ENCODE peak calls at places on chromosomes 5 and 9, in ten cellular contexts. T is cardiac fibroblast; Q is GM23338; P is CD8-positive, alpha-beta T cell; X is mucosa of gallbladder; M is substantia nigra; A is GM04504; H is iris pigment epithelial cell; S is H9; V is retina. W is an unnamed sample.
A peak's percentile ranks its signal among the peaks of the same experiment; 100 is the strongest.

GRCh38 chr9:69134412-69134811 is 39.7 kb upstream of the TJP2 start:
- DNase-seq in T (no peak), Q (no peak), P (no peak), X (no peak), M (no peak), A (no peak), H (no peak), S (peak; percentile 22), V (no peak), W (no peak)

GRCh38 chr9:131203438-131204219 is 72.7 kb downstream of the FAM78A start:
- DNase-seq in T (no peak), Q (peak; percentile 72), P (no peak), X (no peak), M (no peak), A (no peak), H (no peak), S (peak; percentile 47), V (no peak), W (no peak)

GRCh38 chr9:84212224-84212623 is 128.3 kb downstream of the SLC28A3 start:
- DNase-seq in T (no peak), Q (no peak), P (no peak), X (no peak), M (no peak), A (no peak), H (no peak), S (no peak), V (no peak), W (no peak)

GRCh38 chr5:32471784-32472183 is 27.2 kb upstream of the ZFR start:
- DNase-seq in T (no peak), Q (peak; percentile 16), P (no peak), X (no peak), M (no peak), A (no peak), H (no peak), S (no peak), V (no peak), W (peak; percentile 45)

GRCh38 chr5:61100425-61100824 is 61.8 kb downstream of the SMIM15 start:
- DNase-seq in T (no peak), Q (no peak), P (no peak), X (no peak), M (no peak), A (no peak), H (no peak), S (no peak), V (no peak), W (no peak)

GRCh38 chr5:146233441-146233840 is 30.0 kb downstream of the RBM27 start:
- DNase-seq in T (no peak), Q (no peak), P (no peak), X (no peak), M (no peak), A (no peak), H (no peak), S (no peak), V (no peak), W (no peak)

GRCh38 chr5:136374003-136374402 is 8.7 kb upstream of the TRPC7 start:
- DNase-seq in T (peak; percentile 28), Q (peak; percentile 53), P (no peak), X (no peak), M (no peak), A (peak; percentile 1), H (peak; percentile 22), S (no peak), V (no peak), W (peak; percentile 40)

GRCh38 chr5:10201223-10201868 is 48.3 kb downstream of the ATPSCKMT start:
- DNase-seq in T (peak; percentile 7), Q (peak; percentile 82), P (no peak), X (no peak), M (no peak), A (no peak), H (peak; percentile 6), S (peak; percentile 63), V (no peak), W (peak; percentile 21)

GRCh38 chr9:27247756-27248155 is 49.2 kb downstream of the EQTN start:
- DNase-seq in T (peak; percentile 68), Q (peak; percentile 82), P (no peak), X (peak; percentile 32), M (no peak), A (no peak), H (peak; percentile 74), S (peak; percentile 67), V (peak; percentile 7), W (peak; percentile 63)

GRCh38 chr9:90445391-90445790 is 197.2 kb downstream of the DIRAS2 start:
- DNase-seq in T (no peak), Q (no peak), P (no peak), X (no peak), M (no peak), A (no peak), H (no peak), S (no peak), V (no peak), W (no peak)

GRCh38 chr9:87599901-87600610 is 102.4 kb downstream of the DAPK1 start:
- DNase-seq in T (peak; percentile 88), Q (no peak), P (no peak), X (no peak), M (no peak), A (no peak), H (peak; percentile 94), S (no peak), V (no peak), W (peak; percentile 63)

GRCh38 chr5:92769986-92770385 is 811.0 kb downstream of the NR2F1-AS1 start:
- DNase-seq in T (peak; percentile 80), Q (no peak), P (no peak), X (no peak), M (no peak), A (no peak), H (peak; percentile 93), S (no peak), V (no peak), W (no peak)

GRCh38 chr5:68460147-68460760 is 244.7 kb downstream of the PIK3R1 start:
- DNase-seq in T (peak; percentile 85), Q (peak; percentile 77), P (peak; percentile 13), X (peak; percentile 58), M (no peak), A (no peak), H (peak; percentile 77), S (no peak), V (no peak), W (peak; percentile 58)

GRCh38 chr9:84791608-84792007 is 122.1 kb downstream of the NTRK2 start:
- DNase-seq in T (no peak), Q (no peak), P (no peak), X (no peak), M (no peak), A (no peak), H (no peak), S (no peak), V (no peak), W (no peak)

GRCh38 chr9:111825468-111826145 is 30.9 kb upstream of the SHOC1 start:
- DNase-seq in T (peak; percentile 78), Q (no peak), P (no peak), X (no peak), M (no peak), A (no peak), H (peak; percentile 70), S (no peak), V (no peak), W (no peak)

GRCh38 chr9:38162332-38162985 is 93.4 kb upstream of the SHB start:
- DNase-seq in T (no peak), Q (no peak), P (no peak), X (no peak), M (no peak), A (no peak), H (no peak), S (no peak), V (no peak), W (no peak)

GRCh38 chr5:164301136-164301535 is 795.7 kb downstream of the MAT2B start:
- DNase-seq in T (no peak), Q (no peak), P (no peak), X (no peak), M (no peak), A (no peak), H (no peak), S (no peak), V (no peak), W (no peak)

GRCh38 chr5:79962580-79963222 is 28.4 kb downstream of the MTX3 start:
- DNase-seq in T (peak; percentile 43), Q (no peak), P (no peak), X (no peak), M (no peak), A (no peak), H (peak; percentile 29), S (no peak), V (peak; percentile 31), W (no peak)

GRCh38 chr5:74576941-74577456 is 63.5 kb downstream of the ENC1 start:
- DNase-seq in T (peak; percentile 67), Q (no peak), P (no peak), X (no peak), M (no peak), A (peak; percentile 44), H (peak; percentile 86), S (no peak), V (no peak), W (no peak)

GRCh38 chr9:133619791-133620190 is 10.6 kb upstream of the FAM163B start:
- DNase-seq in T (no peak), Q (no peak), P (peak; percentile 8), X (peak; percentile 24), M (no peak), A (no peak), H (no peak), S (no peak), V (no peak), W (no peak)

GRCh38 chr9:126373241-126373640 is 46.6 kb downstream of the MVB12B start:
- DNase-seq in T (peak; percentile 46), Q (no peak), P (no peak), X (no peak), M (no peak), A (no peak), H (peak; percentile 57), S (no peak), V (no peak), W (no peak)

GRCh38 chr9:61665330-61665751 is 475.5 kb downstream of the SPATA31A7 start:
- DNase-seq in T (no peak), Q (no peak), P (no peak), X (peak; percentile 8), M (no peak), A (no peak), H (no peak), S (no peak), V (no peak), W (peak; percentile 19)

GRCh38 chr5:176542596-176543427 is 5.6 kb upstream of the RNF44 start:
- DNase-seq in T (no peak), Q (peak; percentile 75), P (no peak), X (no peak), M (no peak), A (no peak), H (no peak), S (no peak), V (peak; percentile 66), W (peak; percentile 41)

GRCh38 chr9:78997296-78997695 is 574.5 kb upstream of the TLE4 start:
- DNase-seq in T (no peak), Q (no peak), P (no peak), X (no peak), M (no peak), A (no peak), H (no peak), S (no peak), V (no peak), W (no peak)

GRCh38 chr5:26833596-26833995 is 204.8 kb downstream of the CDH9 start:
- DNase-seq in T (peak; percentile 3), Q (no peak), P (no peak), X (no peak), M (no peak), A (no peak), H (no peak), S (no peak), V (no peak), W (no peak)

GRCh38 chr5:95857185-95857945 is 34.8 kb upstream of the GLRX start:
- DNase-seq in T (peak; percentile 90), Q (no peak), P (no peak), X (peak; percentile 83), M (peak; percentile 39), A (no peak), H (peak; percentile 91), S (no peak), V (no peak), W (peak; percentile 89)

GRCh38 chr9:93589688-93590087 is 13.3 kb downstream of the PHF2 start:
- DNase-seq in T (no peak), Q (no peak), P (no peak), X (no peak), M (no peak), A (no peak), H (peak; percentile 70), S (peak; percentile 27), V (no peak), W (no peak)

W was measured in testis.